ENCODE peak calls at places on chromosomes 5 and 9, in five cellular contexts. O, B, G, T and S are unnamed samples.

GRCh38 chr5:17182494-17182893 is 34.9 kb upstream of the BASP1 start:
- DNase-seq in O (no peak), B (peak; percentile 71), G (no peak), T (no peak), S (no peak)

GRCh38 chr9:73023025-73023541 is 70.2 kb upstream of the ALDH1A1 start:
- DNase-seq in O (no peak), B (peak; percentile 56), G (no peak), T (peak; percentile 64), S (peak; percentile 59)

GRCh38 chr9:104841601-104842106 is 77.7 kb downstream of the NIPSNAP3B start:
- DNase-seq in O (no peak), B (no peak), G (no peak), T (no peak), S (no peak)

GRCh38 chr9:76905661-76905983 is 292 bp downstream of the PRUNE2 start:
- DNase-seq in O (no peak), B (no peak), G (no peak), T (no peak), S (no peak)

GRCh38 chr9:14191512-14191911 is 122.4 kb downstream of the NFIB start:
- DNase-seq in O (no peak), B (no peak), G (no peak), T (no peak), S (no peak)

GRCh38 chr5:151238303-151238741 is 14.4 kb upstream of the CCDC69 start:
- DNase-seq in O (no peak), B (no peak), G (no peak), T (no peak), S (no peak)

GRCh38 chr9:100601216-100601615 is 23.3 kb downstream of the CAVIN4 start:
- DNase-seq in O (no peak), B (peak; percentile 69), G (no peak), T (peak; percentile 75), S (peak; percentile 52)

GRCh38 chr9:125540497-125540896 is 166.5 kb downstream of the MAPKAP1 start:
- DNase-seq in O (no peak), B (peak; percentile 81), G (no peak), T (no peak), S (no peak)

GRCh38 chr5:91182763-91183162 is 200.4 kb downstream of the ARRDC3 start:
- DNase-seq in O (no peak), B (no peak), G (no peak), T (no peak), S (no peak)

GRCh38 chr9:87707805-87708500 is 18.0 kb upstream of the CTSL start:
- DNase-seq in O (no peak), B (no peak), G (no peak), T (no peak), S (no peak)

GRCh38 chr9:37903581-37903830 is 421 bp downstream of the SLC25A51 start:
- DNase-seq in O (no peak), B (no peak), G (no peak), T (peak; percentile 58), S (no peak)

GRCh38 chr5:141508808-141509611 is 20.1 kb downstream of the PCDHGC5 start:
- DNase-seq in O (no peak), B (peak; percentile 79), G (peak; percentile 46), T (peak; percentile 44), S (peak; percentile 45)

GRCh38 chr5:83433891-83434290 is 37.7 kb upstream of the VCAN start:
- DNase-seq in O (no peak), B (peak; percentile 36), G (no peak), T (no peak), S (no peak)

GRCh38 chr9:109422641-109423040 is 75.5 kb downstream of the PTPN3 start:
- DNase-seq in O (no peak), B (no peak), G (no peak), T (no peak), S (no peak)

GRCh38 chr5:135492319-135492626 is 40.1 kb upstream of the TIFAB start:
- DNase-seq in O (no peak), B (peak; percentile 73), G (no peak), T (no peak), S (no peak)

GRCh38 chr9:104881991-104882555 is 45.9 kb downstream of the ABCA1 start:
- DNase-seq in O (no peak), B (no peak), G (no peak), T (no peak), S (no peak)

GRCh38 chr5:80346055-80346454 is 26.3 kb downstream of the SPZ1 start:
- DNase-seq in O (no peak), B (peak; percentile 45), G (no peak), T (peak; percentile 34), S (no peak)

GRCh38 chr9:34995288-34996060 is 5.9 kb downstream of the DNAJB5 start:
- DNase-seq in O (no peak), B (no peak), G (no peak), T (no peak), S (no peak)

GRCh38 chr5:79397080-79397479 is 116.9 kb downstream of the HOMER1 start:
- DNase-seq in O (no peak), B (no peak), G (no peak), T (no peak), S (no peak)

GRCh38 chr5:21919417-21920022 is 933.6 kb downstream of the CDH12 start:
- DNase-seq in O (no peak), B (peak; percentile 73), G (no peak), T (peak; percentile 47), S (peak; percentile 27)

GRCh38 chr5:37665889-37666288 is 174.0 kb downstream of the GDNF start:
- DNase-seq in O (no peak), B (no peak), G (no peak), T (peak; percentile 18), S (no peak)

GRCh38 chr5:177095088-177095669 is 8.5 kb downstream of the FGFR4 start:
- DNase-seq in O (no peak), B (no peak), G (no peak), T (no peak), S (no peak)

GRCh38 chr9:13267743-13268142 is 11.7 kb downstream of the MPDZ start:
- DNase-seq in O (no peak), B (peak; percentile 86), G (no peak), T (no peak), S (no peak)

GRCh38 chr5:176877793-176878331 is 21.3 kb downstream of the HK3 start:
- DNase-seq in O (no peak), B (no peak), G (no peak), T (no peak), S (no peak)

GRCh38 chr5:141182248-141182647 is at the start of gene PCDHB16:
- DNase-seq in O (no peak), B (no peak), G (no peak), T (peak; percentile 60), S (peak; percentile 63)

GRCh38 chr5:119368238-119368630 is 12.4 kb downstream of the TNFAIP8 start:
- DNase-seq in O (no peak), B (peak; percentile 7), G (no peak), T (no peak), S (no peak)

GRCh38 chr5:109905906-109906305 is 216.2 kb downstream of the MAN2A1 start:
- DNase-seq in O (no peak), B (peak; percentile 59), G (no peak), T (no peak), S (no peak)

GRCh38 chr5:168916266-168916665 is 337.1 kb upstream of the PANK3 start:
- DNase-seq in O (no peak), B (no peak), G (no peak), T (no peak), S (no peak)

GRCh38 chr5:118243068-118243467 is 745.3 kb downstream of the DTWD2 start:
- DNase-seq in O (no peak), B (no peak), G (no peak), T (no peak), S (no peak)

GRCh38 chr5:14069021-14069420 is 74.1 kb upstream of the TRIO start:
- DNase-seq in O (no peak), B (no peak), G (no peak), T (no peak), S (no peak)

GRCh38 chr5:111953351-111954127 is 196.5 kb upstream of the NREP start:
- DNase-seq in O (no peak), B (no peak), G (no peak), T (no peak), S (no peak)

GRCh38 chr9:35996358-35996970 is 38.5 kb upstream of the OR2S2 start:
- DNase-seq in O (no peak), B (no peak), G (no peak), T (no peak), S (no peak)

GRCh38 chr5:172901012-172901780 is 58.0 kb upstream of the RPL26L1 start:
- DNase-seq in O (no peak), B (no peak), G (no peak), T (no peak), S (no peak)

GRCh38 chr5:176653401-176653800 is 6.1 kb downstream of the TSPAN17 start:
- DNase-seq in O (no peak), B (peak; percentile 58), G (no peak), T (no peak), S (no peak)

GRCh38 chr9:127112683-127113539 is 9.5 kb downstream of the ANGPTL2 start:
- DNase-seq in O (no peak), B (peak; percentile 61), G (no peak), T (no peak), S (no peak)
- TF ChIP-seq CTCF in O (no peak), B (no peak), G (no peak), T (no peak), S (no peak)

GRCh38 chr9:133812941-133813748 is 75.0 kb upstream of the SARDH start:
- DNase-seq in O (no peak), B (no peak), G (no peak), T (no peak), S (no peak)
- TF ChIP-seq CTCF in O (no peak), B (no peak), G (no peak), T (no peak), S (no peak)

DNA sequence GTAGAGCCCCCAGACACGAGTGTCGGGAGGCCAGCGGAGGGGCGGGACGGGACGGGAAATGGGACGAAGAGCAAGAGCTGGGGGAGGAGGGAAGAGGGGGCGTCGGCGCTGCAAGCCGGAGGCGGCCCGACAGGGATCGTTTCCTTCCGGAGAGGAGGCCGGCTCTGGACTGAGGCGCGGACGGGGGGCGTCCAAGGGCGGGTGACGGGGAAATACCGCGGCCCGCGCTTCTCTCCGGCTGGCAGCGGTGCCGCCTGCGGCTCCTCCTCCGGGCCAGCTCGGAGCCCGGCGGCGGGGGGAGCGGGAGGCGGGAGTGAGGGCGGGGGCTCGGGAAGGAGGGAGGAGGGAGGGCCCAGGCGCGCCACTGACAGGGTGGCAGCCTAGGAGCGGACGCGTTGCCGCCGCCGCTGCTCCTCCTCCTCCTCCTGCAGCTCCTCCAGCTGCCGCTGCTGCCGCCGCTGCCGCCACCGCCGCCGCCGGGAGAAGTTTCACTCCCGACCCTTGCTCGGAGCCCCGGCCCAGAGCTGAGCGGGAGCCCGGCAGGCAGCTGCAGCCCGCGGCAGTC is at the start of gene CHSY3:
- DNase-seq in O (peak; percentile 87), B (peak; percentile 54), G (peak; percentile 28), T (peak; percentile 91), S (peak; percentile 58)
- TF ChIP-seq CTCF in O (peak; percentile 14), B (no peak), G (no peak), T (no peak), S (no peak)

DNA sequence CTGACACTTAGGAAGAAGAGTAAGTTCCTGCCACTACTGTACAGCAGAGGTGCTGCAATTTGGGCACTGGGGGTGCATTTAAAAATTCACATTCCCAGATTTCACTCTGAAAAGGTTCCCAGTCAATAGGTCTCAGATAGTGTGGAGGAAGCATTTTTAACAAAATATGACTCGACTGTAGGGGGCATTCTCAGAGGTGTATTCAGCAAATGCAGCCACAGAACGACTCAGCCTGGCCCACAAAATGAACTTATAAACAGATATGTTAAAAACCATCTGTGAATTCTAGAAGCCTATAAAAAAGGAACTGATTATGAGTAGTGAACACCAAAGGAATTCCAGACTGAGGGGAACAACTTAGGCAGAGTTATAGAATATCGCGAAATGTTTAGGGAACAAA is 31.1 kb downstream of the MLLT3 start:
- DNase-seq in O (no peak), B (no peak), G (no peak), T (no peak), S (no peak)
- TF ChIP-seq CTCF in O (no peak), B (no peak), G (no peak), T (no peak), S (no peak)

GRCh38 chr5:73437126-73438047 is 11.2 kb downstream of the FOXD1 start:
- DNase-seq in O (no peak), B (peak; percentile 80), G (no peak), T (peak; percentile 72), S (peak; percentile 45)
- TF ChIP-seq CTCF in O (no peak), B (peak; percentile 72), G (no peak), T (no peak), S (peak; percentile 57)